ENCODE peak calls at places on chromosomes 16 and 17, in eight cellular contexts. One of them, this sample, is unnamed.

GRCh38 chr16:2841606-2842339 is 11.7 kb downstream of the ZG16B start:
- DNase-seq in left ventricle myocardium inferior: peak
- DNase-seq in neural progenitor cell: no peak
- DNase-seq in germinal center: no peak
- DNase-seq in GF-D8: no peak
- DNase-seq in effector memory CD4-positive, alpha-beta T cell: no peak
- DNase-seq in fibroblast of the conjunctiva: no peak
- DNase-seq in hippocampal formation: no peak
- DNase-seq in this sample: no peak

GRCh38 chr17:50207318-50207717 is 5.9 kb upstream of the COL1A1 start:
- DNase-seq in left ventricle myocardium inferior: no peak
- DNase-seq in GF-D8: no peak
- DNase-seq in fibroblast of the conjunctiva: no peak
- DNase-seq in germinal center: no peak
- DNase-seq in effector memory CD4-positive, alpha-beta T cell: no peak
- DNase-seq in neural progenitor cell: no peak
- DNase-seq in hippocampal formation: no peak
- DNase-seq in this sample: no peak

GRCh38 chr16:19118938-19119431 is 5.2 kb downstream of the ITPRIPL2 start:
- DNase-seq in germinal center: peak
- DNase-seq in neural progenitor cell: no peak
- DNase-seq in left ventricle myocardium inferior: no peak
- DNase-seq in hippocampal formation: no peak
- DNase-seq in fibroblast of the conjunctiva: peak
- DNase-seq in effector memory CD4-positive, alpha-beta T cell: no peak
- DNase-seq in GF-D8: peak
- DNase-seq in this sample: no peak

GRCh38 chr16:2489581-2489980 is 14.7 kb downstream of the TBC1D24 start:
- DNase-seq in fibroblast of the conjunctiva: no peak
- DNase-seq in germinal center: no peak
- DNase-seq in hippocampal formation: no peak
- DNase-seq in left ventricle myocardium inferior: no peak
- DNase-seq in effector memory CD4-positive, alpha-beta T cell: no peak
- DNase-seq in neural progenitor cell: no peak
- DNase-seq in GF-D8: no peak
- DNase-seq in this sample: no peak

GRCh38 chr17:64741038-64741641 is 79.0 kb upstream of the SMURF2 start:
- DNase-seq in hippocampal formation: peak
- DNase-seq in GF-D8: no peak
- DNase-seq in neural progenitor cell: no peak
- DNase-seq in fibroblast of the conjunctiva: no peak
- DNase-seq in left ventricle myocardium inferior: no peak
- DNase-seq in effector memory CD4-positive, alpha-beta T cell: no peak
- DNase-seq in germinal center: no peak
- DNase-seq in this sample: peak

GRCh38 chr17:58335779-58336455 is 7.3 kb upstream of the TSPOAP1 start:
- DNase-seq in GF-D8: peak
- DNase-seq in effector memory CD4-positive, alpha-beta T cell: peak
- DNase-seq in hippocampal formation: no peak
- DNase-seq in fibroblast of the conjunctiva: no peak
- DNase-seq in germinal center: no peak
- DNase-seq in left ventricle myocardium inferior: no peak
- DNase-seq in neural progenitor cell: no peak
- DNase-seq in this sample: no peak

GRCh38 chr17:68446626-68447041 is 10.7 kb downstream of the WIPI1 start:
- DNase-seq in fibroblast of the conjunctiva: no peak
- DNase-seq in left ventricle myocardium inferior: no peak
- DNase-seq in GF-D8: no peak
- DNase-seq in hippocampal formation: no peak
- DNase-seq in neural progenitor cell: no peak
- DNase-seq in effector memory CD4-positive, alpha-beta T cell: no peak
- DNase-seq in germinal center: no peak
- DNase-seq in this sample: no peak

GRCh38 chr17:20948984-20949777 is 93.6 kb downstream of the USP22 start:
- DNase-seq in hippocampal formation: no peak
- DNase-seq in germinal center: no peak
- DNase-seq in left ventricle myocardium inferior: no peak
- DNase-seq in neural progenitor cell: no peak
- DNase-seq in fibroblast of the conjunctiva: no peak
- DNase-seq in effector memory CD4-positive, alpha-beta T cell: no peak
- DNase-seq in GF-D8: no peak
- DNase-seq in this sample: no peak

GRCh38 chr16:58511933-58512815 is 3.1 kb upstream of the SETD6 start:
- DNase-seq in effector memory CD4-positive, alpha-beta T cell: peak
- DNase-seq in fibroblast of the conjunctiva: peak
- DNase-seq in hippocampal formation: peak
- DNase-seq in neural progenitor cell: peak
- DNase-seq in left ventricle myocardium inferior: peak
- DNase-seq in germinal center: peak
- DNase-seq in GF-D8: no peak
- DNase-seq in this sample: peak

GRCh38 chr17:1413281-1413791 is 13.3 kb upstream of the YWHAE start:
- DNase-seq in neural progenitor cell: no peak
- DNase-seq in hippocampal formation: no peak
- DNase-seq in fibroblast of the conjunctiva: peak
- DNase-seq in left ventricle myocardium inferior: peak
- DNase-seq in germinal center: no peak
- DNase-seq in effector memory CD4-positive, alpha-beta T cell: no peak
- DNase-seq in GF-D8: no peak
- DNase-seq in this sample: peak

This sample was measured in globus pallidus.